ENCODE peak calls at places on chromosomes 3 and 15, in nine cellular contexts. Y is tibial artery, U is fibroblast of pulmonary artery, J is progenitor cell of endocrine pancreas, Q is omental fat pad, P is ovary, H is endothelial cell, O is HCT116, Z is bronchial epithelial cell. A is an unnamed sample.

GRCh38 chr15:45121706-45122417 is 7.7 kb downstream of the DUOXA2 start:
- DNase-seq in Y (no peak), U (peak), J (no peak), Q (no peak), P (no peak), H (no peak), O (peak), Z (peak), A (no peak)

GRCh38 chr15:69537888-69538287 is 85.3 kb downstream of the RPLP1 start:
- DNase-seq in Y (no peak), U (no peak), J (no peak), Q (no peak), P (no peak), H (no peak), O (no peak), Z (no peak), A (no peak)

GRCh38 chr3:126913524-126913923 is 69.4 kb upstream of the PLXNA1 start:
- DNase-seq in Y (no peak), U (no peak), J (no peak), Q (no peak), P (no peak), H (no peak), O (peak), Z (peak), A (no peak)

GRCh38 chr3:46646700-46647099 is 34.4 kb downstream of the FAM240A start:
- DNase-seq in Y (no peak), U (no peak), J (no peak), Q (no peak), P (no peak), H (no peak), O (no peak), Z (peak), A (no peak)

GRCh38 chr3:123841476-123842238 is 42.5 kb downstream of the MYLK start:
- DNase-seq in Y (no peak), U (no peak), J (no peak), Q (no peak), P (no peak), H (no peak), O (no peak), Z (peak), A (no peak)

GRCh38 chr3:48408823-48409281 is 21.0 kb downstream of the PLXNB1 start:
- DNase-seq in Y (peak), U (no peak), J (peak), Q (peak), P (no peak), H (no peak), O (no peak), Z (no peak), A (peak)

GRCh38 chr3:30511524-30512278 is 94.7 kb upstream of the TGFBR2 start:
- DNase-seq in Y (no peak), U (peak), J (no peak), Q (no peak), P (no peak), H (no peak), O (no peak), Z (peak), A (no peak)

GRCh38 chr3:69385723-69386483 is at the start of gene FRMD4B:
- DNase-seq in Y (peak), U (peak), J (peak), Q (no peak), P (peak), H (peak), O (no peak), Z (no peak), A (peak)

GRCh38 chr3:38163117-38163870 is 2.0 kb upstream of the OXSR1 start:
- DNase-seq in Y (no peak), U (no peak), J (no peak), Q (no peak), P (no peak), H (no peak), O (no peak), Z (no peak), A (no peak)

GRCh38 chr3:123635220-123635619 is 50.4 kb upstream of the HACD2 start:
- DNase-seq in Y (no peak), U (no peak), J (no peak), Q (no peak), P (peak), H (no peak), O (no peak), Z (no peak), A (no peak)

GRCh38 chr15:40918799-40919392 is 10.2 kb upstream of the DLL4 start:
- DNase-seq in Y (no peak), U (no peak), J (no peak), Q (no peak), P (no peak), H (no peak), O (no peak), Z (no peak), A (no peak)

GRCh38 chr3:172199850-172200369 is 160.5 kb downstream of the FNDC3B start:
- DNase-seq in Y (no peak), U (no peak), J (no peak), Q (no peak), P (no peak), H (no peak), O (no peak), Z (no peak), A (no peak)

GRCh38 chr3:4140921-4141320 is 162.2 kb upstream of the SETMAR start:
- DNase-seq in Y (no peak), U (no peak), J (no peak), Q (no peak), P (no peak), H (no peak), O (no peak), Z (no peak), A (no peak)

GRCh38 chr3:116929534-116930222 is 220.1 kb downstream of the TUSC7 start:
- DNase-seq in Y (no peak), U (peak), J (no peak), Q (no peak), P (no peak), H (no peak), O (no peak), Z (peak), A (no peak)

GRCh38 chr3:126076140-126076539 is 7.8 kb downstream of the SLC41A3 start:
- DNase-seq in Y (no peak), U (no peak), J (no peak), Q (no peak), P (no peak), H (no peak), O (no peak), Z (no peak), A (no peak)

GRCh38 chr3:120797857-120798256 is 55.3 kb downstream of the GTF2E1 start:
- DNase-seq in Y (no peak), U (no peak), J (no peak), Q (no peak), P (no peak), H (no peak), O (no peak), Z (no peak), A (no peak)

GRCh38 chr3:88863196-88863595 is 244.2 kb upstream of the EPHA3 start:
- DNase-seq in Y (no peak), U (no peak), J (no peak), Q (no peak), P (no peak), H (no peak), O (no peak), Z (peak), A (no peak)

GRCh38 chr15:98537516-98538060 is 110.8 kb upstream of the IGF1R start:
- DNase-seq in Y (no peak), U (no peak), J (no peak), Q (no peak), P (no peak), H (no peak), O (no peak), Z (peak), A (no peak)

GRCh38 chr3:32239638-32240550 is 1.4 kb downstream of the CMTM8 start:
- DNase-seq in Y (no peak), U (peak), J (peak), Q (no peak), P (no peak), H (peak), O (peak), Z (peak), A (no peak)

GRCh38 chr15:38810686-38811085 is 246.1 kb upstream of the RASGRP1 start:
- DNase-seq in Y (no peak), U (no peak), J (no peak), Q (no peak), P (no peak), H (no peak), O (no peak), Z (no peak), A (no peak)

GRCh38 chr3:142952272-142953193 is 10.9 kb downstream of the PAQR9 start:
- DNase-seq in Y (no peak), U (no peak), J (no peak), Q (no peak), P (no peak), H (no peak), O (no peak), Z (no peak), A (no peak)

GRCh38 chr15:31206386-31207174 is 105.1 kb upstream of the TRPM1 start:
- DNase-seq in Y (no peak), U (peak), J (no peak), Q (no peak), P (no peak), H (no peak), O (no peak), Z (no peak), A (no peak)

GRCh38 chr3:177966493-177966892 is 569.7 kb upstream of the KCNMB2 start:
- DNase-seq in Y (no peak), U (no peak), J (no peak), Q (no peak), P (no peak), H (no peak), O (no peak), Z (no peak), A (no peak)

GRCh38 chr3:172029425-172030128 is 9.8 kb upstream of the FNDC3B start:
- DNase-seq in Y (no peak), U (no peak), J (no peak), Q (no peak), P (no peak), H (no peak), O (no peak), Z (no peak), A (no peak)

GRCh38 chr3:190840146-190840545 is 22.3 kb downstream of the GMNC start:
- DNase-seq in Y (no peak), U (peak), J (no peak), Q (no peak), P (no peak), H (no peak), O (no peak), Z (peak), A (no peak)

GRCh38 chr15:54150255-54150654 is 172.0 kb downstream of the UNC13C start:
- DNase-seq in Y (no peak), U (peak), J (no peak), Q (no peak), P (no peak), H (no peak), O (no peak), Z (peak), A (no peak)

GRCh38 chr15:88166330-88166993 is 90.1 kb downstream of the NTRK3 start:
- DNase-seq in Y (no peak), U (peak), J (peak), Q (no peak), P (no peak), H (peak), O (no peak), Z (no peak), A (no peak)

GRCh38 chr3:65439641-65440040 is 599.1 kb downstream of the MAGI1 start:
- DNase-seq in Y (no peak), U (peak), J (peak), Q (no peak), P (peak), H (peak), O (peak), Z (peak), A (no peak)

GRCh38 chr15:78715930-78716329 is 74.9 kb upstream of the CHRNB4 start:
- DNase-seq in Y (no peak), U (peak), J (no peak), Q (no peak), P (no peak), H (no peak), O (no peak), Z (peak), A (no peak)

GRCh38 chr15:81475926-81476325 is 101.9 kb upstream of the TMC3 start:
- DNase-seq in Y (no peak), U (no peak), J (no peak), Q (no peak), P (no peak), H (no peak), O (no peak), Z (no peak), A (no peak)

GRCh38 chr3:171936231-171936841 is 93.2 kb downstream of the TMEM212 start:
- DNase-seq in Y (no peak), U (peak), J (no peak), Q (no peak), P (no peak), H (no peak), O (no peak), Z (peak), A (no peak)

GRCh38 chr15:57496946-57497944 is 94.5 kb upstream of the MYZAP start:
- DNase-seq in Y (no peak), U (no peak), J (no peak), Q (no peak), P (no peak), H (no peak), O (no peak), Z (no peak), A (no peak)

GRCh38 chr15:57496594-57496945 is 95.1 kb upstream of the MYZAP start:
- DNase-seq in Y (no peak), U (no peak), J (no peak), Q (no peak), P (no peak), H (no peak), O (no peak), Z (no peak), A (no peak)

GRCh38 chr15:57495037-57495436 is 96.7 kb upstream of the MYZAP start:
- DNase-seq in Y (no peak), U (no peak), J (no peak), Q (no peak), P (no peak), H (no peak), O (no peak), Z (no peak), A (no peak)

GRCh38 chr15:57494575-57494974 is 97.1 kb upstream of the MYZAP start:
- DNase-seq in Y (no peak), U (no peak), J (no peak), Q (no peak), P (no peak), H (no peak), O (no peak), Z (no peak), A (no peak)

DNA sequence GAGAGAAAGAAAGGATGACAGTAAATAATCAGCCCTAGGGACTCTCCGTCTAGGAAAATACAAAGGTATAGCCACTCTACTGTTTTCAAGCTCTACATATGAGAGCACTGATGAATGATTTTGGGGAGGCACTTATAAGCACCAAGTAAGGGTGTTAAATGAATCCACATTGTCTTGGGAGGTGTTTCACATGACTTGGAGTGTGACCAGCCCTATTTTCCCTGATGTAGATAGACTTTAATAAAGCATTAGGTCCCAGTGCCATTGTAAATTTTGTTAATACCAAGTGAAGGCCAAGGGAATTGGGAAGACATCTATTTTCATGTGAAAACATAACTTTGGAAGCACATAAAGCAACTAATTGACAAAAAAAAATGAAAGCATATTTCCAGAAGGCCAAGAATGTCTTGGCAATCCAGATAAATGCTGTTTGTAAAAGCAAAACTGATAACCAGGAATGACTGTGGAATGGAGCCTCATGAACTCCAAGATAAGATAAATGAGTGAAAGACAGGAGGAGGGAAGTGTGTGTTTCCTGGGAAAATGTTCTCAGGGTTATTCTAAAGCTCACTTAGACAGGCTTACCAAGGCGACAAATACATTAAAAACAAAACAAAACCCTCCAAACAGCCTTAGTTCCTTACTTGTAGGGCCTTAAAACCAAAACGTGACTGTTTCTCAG is 96.0 kb upstream of the MYZAP start:
- DNase-seq in Y (no peak), U (peak), J (no peak), Q (no peak), P (no peak), H (no peak), O (no peak), Z (no peak), A (no peak)
- TF ChIP-seq CTCF in Y (no peak), U (no peak), J (no peak), Q (no peak), P (no peak), H (no peak), O (no peak), Z (no peak), A (no peak)

GRCh38 chr3:112755845-112756671 is 90.6 kb downstream of the CD200R1L start:
- DNase-seq in Y (no peak), U (no peak), J (no peak), Q (no peak), P (no peak), H (no peak), O (no peak), Z (no peak), A (no peak)
- TF ChIP-seq CTCF in Y (no peak), U (no peak), J (no peak), Q (no peak), P (no peak), H (no peak), O (no peak), Z (no peak), A (no peak)

GRCh38 chr3:28949580-28949979 is 331.3 kb upstream of the RBMS3 start:
- DNase-seq in Y (no peak), U (no peak), J (no peak), Q (no peak), P (no peak), H (no peak), O (no peak), Z (peak), A (no peak)

GRCh38 chr3:28950614-28951013 is 330.3 kb upstream of the RBMS3 start:
- DNase-seq in Y (no peak), U (no peak), J (no peak), Q (no peak), P (no peak), H (no peak), O (no peak), Z (no peak), A (no peak)

GRCh38 chr3:28948685-28949084 is 332.2 kb upstream of the RBMS3 start:
- DNase-seq in Y (no peak), U (no peak), J (no peak), Q (no peak), P (no peak), H (no peak), O (no peak), Z (no peak), A (no peak)

DNA sequence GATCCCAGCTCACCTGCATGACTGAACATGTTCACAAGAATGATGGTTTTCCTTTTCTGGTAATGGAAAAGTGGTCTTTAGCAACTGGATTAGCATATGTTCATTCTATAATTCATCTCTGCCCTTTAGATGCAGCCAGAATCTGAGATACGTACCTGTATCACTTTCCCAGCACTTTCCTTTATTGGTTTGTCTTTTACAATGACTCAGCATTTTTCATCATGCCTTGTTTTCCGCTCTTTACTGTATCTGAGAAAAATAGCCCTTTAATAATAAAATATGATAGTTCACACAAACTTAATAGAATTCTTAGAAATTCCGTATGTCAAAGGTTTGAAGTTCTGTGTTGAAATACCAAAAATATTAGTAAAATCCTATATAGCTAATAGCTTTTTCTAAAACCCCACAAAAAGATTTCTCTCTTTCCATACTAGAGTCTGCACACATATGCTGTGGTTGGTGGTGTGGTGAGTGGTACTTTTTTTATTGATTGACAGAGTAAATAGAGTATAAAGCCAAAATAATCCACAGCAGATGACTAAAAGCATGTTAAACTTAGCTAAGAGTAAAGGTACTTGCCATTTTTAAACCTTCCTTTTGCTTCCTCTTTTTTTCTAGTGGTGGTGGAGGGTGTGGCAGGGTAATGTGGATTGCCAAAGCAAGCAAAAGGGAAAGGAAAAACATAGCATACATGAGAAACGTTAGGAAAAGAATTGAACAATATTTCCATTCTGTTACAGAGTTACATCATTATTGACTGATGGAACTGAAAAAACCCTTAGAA is 328.9 kb upstream of the RBMS3 start:
- DNase-seq in Y (no peak), U (no peak), J (no peak), Q (no peak), P (no peak), H (no peak), O (no peak), Z (peak), A (no peak)
- TF ChIP-seq CTCF in Y (no peak), U (no peak), J (no peak), Q (no peak), P (no peak), H (no peak), O (no peak), Z (peak), A (peak)

DNA sequence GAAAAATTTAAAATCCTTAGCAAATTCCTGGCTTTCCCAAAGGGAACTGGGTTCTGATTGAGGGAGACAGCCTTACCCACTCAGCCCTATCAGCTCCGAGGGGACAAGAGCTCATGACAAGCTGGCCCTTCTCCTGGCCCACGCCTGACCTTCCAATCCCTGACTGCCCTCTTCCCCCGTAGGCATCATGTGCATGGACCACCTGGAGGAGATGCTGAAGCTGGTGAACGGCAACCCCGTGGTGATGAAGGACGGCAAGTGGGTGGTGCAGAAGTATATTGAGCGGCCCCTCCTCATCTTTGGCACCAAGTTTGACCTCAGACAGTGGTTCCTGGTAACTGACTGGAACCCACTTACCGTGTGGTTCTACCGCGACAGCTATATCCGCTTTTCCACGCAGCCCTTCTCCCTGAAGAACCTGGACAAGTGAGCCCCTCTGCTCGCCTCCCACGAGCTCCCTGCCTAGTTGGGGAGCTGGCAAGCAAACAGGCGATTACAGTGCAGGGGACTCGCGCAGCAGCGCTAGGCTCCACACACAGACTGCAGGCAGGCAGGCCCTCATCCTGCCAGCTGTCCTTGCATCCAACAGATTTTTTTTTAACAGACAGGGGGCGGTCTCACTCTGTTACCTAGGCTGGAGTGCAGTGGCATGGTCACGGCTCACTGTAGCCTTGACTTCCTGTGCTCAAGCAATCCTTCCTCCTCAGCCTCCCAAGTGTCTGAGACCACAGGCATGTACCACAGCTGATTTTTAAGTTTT is 16.8 kb downstream of the RPUSD3 start:
- DNase-seq in Y (no peak), U (peak), J (no peak), Q (no peak), P (no peak), H (peak), O (no peak), Z (peak), A (no peak)
- TF ChIP-seq CTCF in Y (no peak), U (no peak), J (peak), Q (no peak), P (no peak), H (peak), O (peak), Z (peak), A (peak)

DNA sequence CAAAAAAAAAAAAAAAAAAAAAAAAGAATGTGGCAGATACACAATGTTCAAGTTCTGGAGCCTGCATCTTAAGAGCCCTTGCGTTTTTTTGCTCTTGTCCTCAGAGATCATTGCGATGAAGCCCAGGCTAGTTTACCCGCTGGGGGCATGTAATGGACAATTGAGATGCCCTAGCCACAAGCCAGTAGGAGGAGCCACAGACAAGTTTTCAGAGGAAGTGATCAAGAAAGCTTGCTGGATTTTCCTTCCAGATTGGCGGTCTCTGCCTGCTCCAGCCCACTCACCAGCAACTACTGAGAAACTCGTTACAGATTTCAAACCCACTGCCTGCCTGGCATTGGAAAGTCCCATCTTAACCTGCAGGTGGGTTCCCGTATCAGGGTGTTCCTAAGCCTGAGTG is 192.1 kb upstream of the EOMES start:
- DNase-seq in Y (no peak), U (peak), J (no peak), Q (no peak), P (no peak), H (no peak), O (no peak), Z (no peak), A (no peak)
- TF ChIP-seq CTCF in Y (no peak), U (no peak), J (no peak), Q (no peak), P (no peak), H (no peak), O (peak), Z (peak), A (no peak)

GRCh38 chr3:133865136-133865855 is 30.4 kb downstream of the RAB6B start:
- DNase-seq in Y (no peak), U (no peak), J (no peak), Q (no peak), P (no peak), H (no peak), O (no peak), Z (no peak), A (no peak)
- TF ChIP-seq CTCF in Y (no peak), U (no peak), J (no peak), Q (no peak), P (no peak), H (no peak), O (no peak), Z (no peak), A (no peak)

A was measured in type B pancreatic cell.